ENCODE peak calls at places on chromosomes 3 and 15, in nine cellular contexts. O is AG10803, E is pancreas, B is NCI-H2227 treated with DMSO at 0.1 percent for 48 hours, J is HT1080, P is NCI-H774, Q is NCI-H510A treated with DMSO at 0.1 percent for 48 hours, W is OCI-LY7, L is kidney. Z is an unnamed sample.

GRCh38 chr15:68431037-68431791 is 749 bp downstream of the ITGA11 start:
- DNase-seq in O (no peak), E (no peak), B (no peak), J (no peak), P (no peak), Q (no peak), W (no peak), L (peak), Z (no peak)

GRCh38 chr3:12758025-12758830 is 831 bp downstream of the TMEM40 start:
- DNase-seq in O (peak), E (no peak), B (no peak), J (no peak), P (no peak), Q (no peak), W (no peak), L (peak), Z (no peak)

GRCh38 chr3:86797946-86798345 is 193.0 kb downstream of the VGLL3 start:
- DNase-seq in O (no peak), E (no peak), B (no peak), J (no peak), P (no peak), Q (no peak), W (no peak), L (no peak), Z (no peak)

GRCh38 chr15:83565553-83566159 is 88.3 kb upstream of the ADAMTSL3 start:
- DNase-seq in O (peak), E (no peak), B (peak), J (peak), P (peak), Q (no peak), W (peak), L (no peak), Z (no peak)

GRCh38 chr3:138097192-138097829 is 18.1 kb downstream of the DZIP1L start:
- DNase-seq in O (no peak), E (no peak), B (no peak), J (no peak), P (no peak), Q (no peak), W (no peak), L (no peak), Z (no peak)

GRCh38 chr15:85010472-85011209 is 29.0 kb downstream of the PDE8A start:
- DNase-seq in O (no peak), E (no peak), B (no peak), J (no peak), P (no peak), Q (no peak), W (peak), L (no peak), Z (no peak)

GRCh38 chr3:31039145-31039544 is 144.7 kb upstream of the GADL1 start:
- DNase-seq in O (peak), E (no peak), B (no peak), J (peak), P (no peak), Q (peak), W (no peak), L (no peak), Z (no peak)

GRCh38 chr3:127150915-127151564 is 41.9 kb upstream of the PRR23E start:
- DNase-seq in O (no peak), E (no peak), B (no peak), J (no peak), P (no peak), Q (peak), W (no peak), L (peak), Z (no peak)

GRCh38 chr3:18237251-18238005 is 187.7 kb downstream of the SATB1 start:
- DNase-seq in O (peak), E (no peak), B (no peak), J (peak), P (peak), Q (no peak), W (no peak), L (no peak), Z (no peak)

GRCh38 chr3:126418256-126418530 is 23.5 kb downstream of the CFAP100 start:
- DNase-seq in O (no peak), E (no peak), B (no peak), J (no peak), P (no peak), Q (no peak), W (no peak), L (no peak), Z (no peak)

GRCh38 chr3:134864644-134865043 is 69.6 kb downstream of the EPHB1 start:
- DNase-seq in O (peak), E (no peak), B (no peak), J (peak), P (no peak), Q (no peak), W (no peak), L (no peak), Z (no peak)

GRCh38 chr3:20256144-20256543 is 70.1 kb upstream of the SGO1 start:
- DNase-seq in O (no peak), E (no peak), B (no peak), J (peak), P (no peak), Q (no peak), W (no peak), L (no peak), Z (peak)

GRCh38 chr15:68743256-68743655 is 77.4 kb downstream of the ANP32A start:
- DNase-seq in O (no peak), E (no peak), B (no peak), J (no peak), P (no peak), Q (no peak), W (no peak), L (no peak), Z (no peak)